ENCODE peak calls at places on chromosomes 13 and 19, in nine cellular contexts. O is neural crest cell, M is foreskin fibroblast, V is lung, T is IMR-90, N is fibroblast of the aortic adventitia, B is omental fat pad, H is H9, W is gastrocnemius medialis. D is an unnamed sample.

GRCh38 chr13:95552539-95553270 is at the start of gene CLDN10:
- DNase-seq in H (peak; percentile 92), T (no peak), B (no peak), W (no peak), O (peak; percentile 71), N (no peak), M (no peak), V (no peak), D (no peak)

GRCh38 chr19:3510727-3511126 is 4.6 kb downstream of the FZR1 start:
- DNase-seq in M (no peak), N (no peak), T (no peak), H (no peak), O (no peak), B (no peak), W (no peak), V (no peak), D (no peak)

GRCh38 chr19:58518261-58519086 is 1.1 kb downstream of the ZBTB45 start:
- DNase-seq in V (no peak), B (no peak), T (no peak), O (no peak), M (peak; percentile 50), H (peak; percentile 32), W (no peak), N (no peak), D (no peak)

GRCh38 chr13:44292545-44292944 is 81.1 kb upstream of the SERP2 start:
- DNase-seq in T (no peak), N (no peak), M (no peak), H (no peak), O (no peak), W (no peak), V (no peak), B (no peak), D (no peak)

GRCh38 chr13:50386527-50387123 is 371.4 kb downstream of the KCNRG start:
- DNase-seq in N (peak; percentile 55), W (peak; percentile 39), O (no peak), H (no peak), V (no peak), M (peak; percentile 73), B (no peak), T (peak; percentile 82), D (peak; percentile 58)

GRCh38 chr13:95553271-95553588 is 710 bp downstream of the CLDN10 start:
- DNase-seq in W (no peak), N (no peak), M (no peak), T (no peak), V (no peak), H (no peak), O (no peak), B (no peak), D (no peak)

GRCh38 chr19:47598407-47599349 is 10.3 kb upstream of the BICRA start:
- DNase-seq in N (peak; percentile 95), H (peak; percentile 78), M (peak; percentile 97), W (peak; percentile 69), T (peak; percentile 96), O (no peak), B (no peak), V (peak; percentile 54), D (peak; percentile 97)

GRCh38 chr13:27853871-27854270 is 61.6 kb downstream of the GSX1 start:
- DNase-seq in B (no peak), T (no peak), W (no peak), O (no peak), H (no peak), V (no peak), M (no peak), N (no peak), D (no peak)

GRCh38 chr19:49678970-49679831 is 2.1 kb downstream of the PRMT1 start:
- DNase-seq in B (no peak), N (no peak), H (no peak), V (no peak), M (no peak), T (no peak), W (peak; percentile 91), O (no peak), D (no peak)

GRCh38 chr13:91291078-91291477 is 56.4 kb upstream of the MIR17HG start:
- DNase-seq in V (no peak), N (no peak), H (no peak), M (no peak), B (no peak), O (no peak), T (no peak), W (no peak), D (no peak)
- TF ChIP-seq CTCF in V (no peak), N (no peak), H (peak; percentile 18), M (no peak), B (no peak), O (no peak), T (no peak), W (no peak), D (no peak)

DNA sequence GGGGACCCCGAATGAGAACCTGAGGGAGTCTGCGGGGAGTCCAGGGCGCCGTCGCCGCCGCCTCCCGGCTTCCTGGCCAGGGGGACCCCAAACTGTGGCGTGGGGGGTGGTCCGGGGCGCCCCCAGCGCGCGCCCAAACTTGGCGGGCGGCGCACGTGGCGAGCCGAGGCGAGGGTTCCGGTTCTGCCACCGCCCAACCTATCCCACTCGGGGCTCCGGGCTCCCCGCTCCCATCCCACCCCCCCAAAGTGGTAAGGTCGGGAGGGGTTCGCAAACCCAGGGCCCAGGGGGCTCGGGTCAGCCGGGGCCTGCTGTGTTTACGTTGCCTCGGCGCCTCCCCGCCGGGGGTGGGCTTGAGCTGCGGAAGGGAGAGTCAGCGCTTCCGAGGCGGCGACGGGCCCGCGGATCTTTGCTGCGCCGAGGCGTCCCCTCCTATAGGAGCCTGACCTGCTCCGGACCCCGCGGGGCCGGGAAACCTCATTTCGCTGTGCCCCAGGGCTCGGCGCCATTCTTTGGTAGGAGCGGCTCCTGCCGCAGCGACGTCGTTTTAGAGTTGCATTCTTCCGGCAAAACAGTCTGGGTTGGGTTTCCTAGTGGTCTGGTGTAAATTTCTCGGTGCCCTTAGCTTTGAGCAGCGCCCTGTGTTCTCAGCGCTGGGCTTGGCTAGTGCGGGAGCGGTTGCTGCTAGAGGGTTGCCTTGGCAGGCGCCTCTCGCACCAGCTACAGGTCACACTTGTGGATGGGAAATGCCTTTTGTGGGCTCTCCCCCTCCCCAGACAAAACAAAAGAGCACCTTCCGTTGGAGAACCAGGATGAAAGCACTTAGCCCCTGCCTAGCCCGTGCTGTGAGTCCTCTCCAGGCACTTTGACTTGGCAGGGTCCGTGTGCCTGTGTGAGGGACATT is 1.2 kb downstream of the DAZAP1 start:
- DNase-seq in V (peak; percentile 62), N (peak; percentile 66), H (no peak), M (peak; percentile 73), B (no peak), W (peak; percentile 38), T (peak; percentile 50), O (peak; percentile 30), D (peak; percentile 65)
- TF ChIP-seq CTCF in V (no peak), N (no peak), H (no peak), M (no peak), B (no peak), W (no peak), T (no peak), O (no peak), D (no peak)

DNA sequence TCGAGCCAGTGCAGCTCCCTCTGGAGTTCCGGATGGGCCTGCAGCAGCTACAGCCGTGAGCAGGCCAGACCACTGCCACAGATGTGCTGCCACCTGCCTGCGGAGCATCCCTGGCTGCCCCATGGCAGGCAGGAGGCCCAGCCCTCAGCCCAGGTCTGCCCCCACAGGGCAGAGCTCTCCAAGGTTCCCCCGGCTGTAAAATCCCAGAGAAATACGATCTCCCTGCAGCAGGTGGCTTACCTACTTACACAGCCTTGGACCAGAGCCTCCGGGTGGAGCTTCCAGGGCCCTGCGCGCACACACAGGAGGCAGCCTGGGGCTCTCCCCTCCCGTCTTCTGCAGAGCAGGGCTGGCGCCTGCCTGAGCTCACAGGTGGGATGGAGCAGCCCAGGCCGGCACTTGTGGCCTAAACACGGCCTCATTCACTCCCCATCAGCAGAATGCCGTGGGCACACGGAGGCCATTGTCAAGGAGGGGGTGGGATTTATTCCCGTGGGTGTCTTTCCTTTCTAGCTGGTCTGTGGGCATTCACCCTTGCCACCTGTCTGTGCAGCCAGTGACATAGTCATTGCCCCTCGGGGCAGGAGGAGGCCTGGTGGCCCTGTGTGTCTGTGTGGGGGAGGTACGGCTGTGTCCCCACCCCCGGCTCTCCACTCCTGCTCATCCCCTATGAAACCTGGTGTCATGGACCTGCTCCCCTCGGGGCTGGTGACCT is 118.0 kb downstream of the KDM4B start:
- DNase-seq in W (peak; percentile 63), B (no peak), O (no peak), H (peak; percentile 91), V (no peak), N (no peak), M (no peak), T (no peak), D (no peak)
- TF ChIP-seq CTCF in W (peak; percentile 48), B (no peak), O (no peak), H (peak; percentile 66), V (no peak), N (no peak), M (no peak), T (no peak), D (no peak)

GRCh38 chr13:46491641-46492040 is 61.3 kb upstream of the LRCH1 start:
- DNase-seq in M (no peak), B (no peak), V (no peak), H (no peak), N (no peak), T (no peak), W (no peak), O (no peak), D (no peak)
- TF ChIP-seq CTCF in M (no peak), B (no peak), V (no peak), H (no peak), N (no peak), T (no peak), W (no peak), O (no peak), D (no peak)

GRCh38 chr19:7328647-7329046 is 20.1 kb upstream of the ARHGEF18 start:
- DNase-seq in H (no peak), W (no peak), B (no peak), V (no peak), N (no peak), M (no peak), T (no peak), O (no peak), D (no peak)
- TF ChIP-seq CTCF in H (no peak), W (no peak), B (no peak), V (no peak), N (no peak), M (no peak), T (no peak), O (no peak), D (no peak)

DNA sequence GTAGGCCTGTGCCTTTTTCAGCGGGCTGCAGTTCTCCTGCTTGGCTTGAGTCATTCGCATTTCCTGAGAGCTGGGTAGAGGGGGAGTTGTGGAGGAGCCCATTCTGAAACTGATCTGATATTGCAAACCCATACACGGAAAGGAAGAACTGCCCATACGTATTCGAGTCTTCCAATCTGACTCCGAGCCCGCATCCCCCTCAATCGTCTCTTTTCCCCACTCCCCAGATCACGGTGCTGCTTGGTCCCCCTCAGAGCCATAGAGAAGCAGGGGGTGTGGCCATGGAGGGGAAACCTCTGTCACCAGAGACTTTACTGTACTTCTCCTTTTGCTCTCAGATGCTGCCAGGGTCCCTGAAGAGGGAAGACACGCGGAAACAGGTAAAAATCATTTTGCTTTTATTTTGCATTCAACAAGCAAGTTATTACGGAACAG is at the start of gene CD22:
- DNase-seq in H (no peak), W (no peak), T (no peak), M (no peak), N (no peak), B (no peak), V (no peak), O (no peak), D (no peak)
- TF ChIP-seq CTCF in H (no peak), W (no peak), T (no peak), M (no peak), N (no peak), B (no peak), V (no peak), O (no peak), D (no peak)

GRCh38 chr13:84574851-84575250 is 692.6 kb upstream of the SLITRK1 start:
- DNase-seq in V (no peak), W (no peak), M (peak; percentile 50), N (peak; percentile 62), O (no peak), B (no peak), H (no peak), T (peak; percentile 16), D (peak; percentile 50)
- TF ChIP-seq CTCF in V (no peak), W (no peak), M (peak; percentile 18), N (peak; percentile 64), O (peak; percentile 60), B (no peak), H (no peak), T (peak; percentile 33), D (peak; percentile 46)

D was measured in astrocyte of the spinal cord.